ENCODE peak calls at places on chromosomes 12 and 14, in eight cellular contexts. One of them, this sample, is unnamed. For H3K4me1, the result is how much of the 10 kb centered on the place peaks cover.

GRCh38 chr12:62671321-62671720 is 204.7 kb downstream of the MON2 start:
- DNase-seq in Peyer's patch: no peak
- DNase-seq in upper lobe of right lung: no peak
- DNase-seq in HepG2: no peak
- DNase-seq in fibroblast of lung: no peak
- DNase-seq in hepatocyte: no peak
- DNase-seq in pancreas: no peak
- DNase-seq in heart left ventricle: no peak
- DNase-seq in this sample: no peak

GRCh38 chr14:101315802-101316296 is 245.4 kb upstream of the DIO3 start:
- DNase-seq in Peyer's patch: no peak
- DNase-seq in upper lobe of right lung: no peak
- DNase-seq in HepG2: no peak
- DNase-seq in fibroblast of lung: no peak
- DNase-seq in hepatocyte: peak
- DNase-seq in pancreas: no peak
- DNase-seq in heart left ventricle: no peak
- DNase-seq in this sample: no peak

GRCh38 chr12:57766464-57767311 is at the start of gene CYP27B1:
- DNase-seq in Peyer's patch: peak
- DNase-seq in upper lobe of right lung: peak
- DNase-seq in HepG2: no peak
- DNase-seq in fibroblast of lung: peak
- DNase-seq in hepatocyte: no peak
- DNase-seq in pancreas: no peak
- DNase-seq in heart left ventricle: no peak
- DNase-seq in this sample: peak

GRCh38 chr12:54164402-54165145 is 24.2 kb downstream of the SMUG1 start:
- DNase-seq in Peyer's patch: no peak
- DNase-seq in upper lobe of right lung: no peak
- DNase-seq in HepG2: no peak
- DNase-seq in fibroblast of lung: no peak
- DNase-seq in hepatocyte: no peak
- DNase-seq in pancreas: no peak
- DNase-seq in heart left ventricle: no peak
- DNase-seq in this sample: no peak

GRCh38 chr14:75714993-75715392 is 53.9 kb downstream of the TTLL5 start:
- DNase-seq in Peyer's patch: no peak
- DNase-seq in upper lobe of right lung: no peak
- DNase-seq in HepG2: no peak
- DNase-seq in fibroblast of lung: peak
- DNase-seq in hepatocyte: no peak
- DNase-seq in pancreas: no peak
- DNase-seq in heart left ventricle: no peak
- DNase-seq in this sample: no peak

GRCh38 chr14:76337619-76338545 is 38.1 kb upstream of the ESRRB start:
- DNase-seq in Peyer's patch: no peak
- DNase-seq in upper lobe of right lung: no peak
- DNase-seq in HepG2: no peak
- DNase-seq in fibroblast of lung: no peak
- DNase-seq in hepatocyte: no peak
- DNase-seq in pancreas: no peak
- DNase-seq in heart left ventricle: no peak
- DNase-seq in this sample: peak

GRCh38 chr12:5967645-5968415 is 22.8 kb upstream of the ANO2 start:
- DNase-seq in Peyer's patch: no peak
- DNase-seq in upper lobe of right lung: no peak
- DNase-seq in HepG2: no peak
- DNase-seq in fibroblast of lung: no peak
- DNase-seq in hepatocyte: no peak
- DNase-seq in pancreas: no peak
- DNase-seq in heart left ventricle: no peak
- DNase-seq in this sample: no peak

GRCh38 chr14:91835920-91836843 is 31.2 kb downstream of the TC2N start:
- DNase-seq in Peyer's patch: peak
- DNase-seq in upper lobe of right lung: peak
- DNase-seq in HepG2: no peak
- DNase-seq in fibroblast of lung: no peak
- DNase-seq in hepatocyte: peak
- DNase-seq in pancreas: peak
- DNase-seq in heart left ventricle: peak
- DNase-seq in this sample: peak

GRCh38 chr14:33457021-33457420 is 493.9 kb downstream of the EGLN3 start:
- DNase-seq in Peyer's patch: no peak
- DNase-seq in upper lobe of right lung: no peak
- DNase-seq in HepG2: no peak
- DNase-seq in fibroblast of lung: peak
- DNase-seq in hepatocyte: no peak
- DNase-seq in pancreas: no peak
- DNase-seq in heart left ventricle: no peak
- DNase-seq in this sample: no peak

GRCh38 chr12:12660201-12660600 is 35.8 kb downstream of the GPR19 start:
- DNase-seq in Peyer's patch: no peak
- DNase-seq in upper lobe of right lung: no peak
- DNase-seq in HepG2: no peak
- DNase-seq in fibroblast of lung: no peak
- DNase-seq in hepatocyte: no peak
- DNase-seq in pancreas: no peak
- DNase-seq in heart left ventricle: no peak
- DNase-seq in this sample: no peak

GRCh38 chr14:23725980-23726746 is 90.0 kb downstream of the DHRS2 start:
- DNase-seq in Peyer's patch: no peak
- DNase-seq in upper lobe of right lung: no peak
- DNase-seq in HepG2: no peak
- DNase-seq in fibroblast of lung: no peak
- DNase-seq in hepatocyte: no peak
- DNase-seq in pancreas: no peak
- DNase-seq in heart left ventricle: no peak
- DNase-seq in this sample: no peak

GRCh38 chr14:23725528-23725927 is 89.4 kb downstream of the DHRS2 start:
- DNase-seq in Peyer's patch: no peak
- DNase-seq in upper lobe of right lung: no peak
- DNase-seq in HepG2: no peak
- DNase-seq in fibroblast of lung: no peak
- DNase-seq in hepatocyte: no peak
- DNase-seq in pancreas: no peak
- DNase-seq in heart left ventricle: no peak
- DNase-seq in this sample: no peak

GRCh38 chr14:23727566-23728335 is 91.6 kb downstream of the DHRS2 start:
- DNase-seq in Peyer's patch: no peak
- DNase-seq in upper lobe of right lung: no peak
- DNase-seq in HepG2: peak
- DNase-seq in fibroblast of lung: peak
- DNase-seq in hepatocyte: peak
- DNase-seq in pancreas: no peak
- DNase-seq in heart left ventricle: no peak
- DNase-seq in this sample: peak

GRCh38 chr14:23722675-23723074 is 86.5 kb downstream of the DHRS2 start:
- DNase-seq in Peyer's patch: no peak
- DNase-seq in upper lobe of right lung: no peak
- DNase-seq in HepG2: no peak
- DNase-seq in fibroblast of lung: no peak
- DNase-seq in hepatocyte: no peak
- DNase-seq in pancreas: no peak
- DNase-seq in heart left ventricle: no peak
- DNase-seq in this sample: no peak

GRCh38 chr14:23723911-23724310 is 87.7 kb downstream of the DHRS2 start:
- DNase-seq in Peyer's patch: no peak
- DNase-seq in upper lobe of right lung: no peak
- DNase-seq in HepG2: no peak
- DNase-seq in fibroblast of lung: no peak
- DNase-seq in hepatocyte: no peak
- DNase-seq in pancreas: no peak
- DNase-seq in heart left ventricle: no peak
- DNase-seq in this sample: no peak
- H3K4me1 ChIP-seq in Peyer's patch: under half
- H3K4me1 ChIP-seq in upper lobe of right lung: under half
- H3K4me1 ChIP-seq in HepG2: under half
- H3K4me1 ChIP-seq in fibroblast of lung: under half
- H3K4me1 ChIP-seq in hepatocyte: under half
- H3K4me1 ChIP-seq in pancreas: under half
- H3K4me1 ChIP-seq in heart left ventricle: under half
- H3K4me1 ChIP-seq in this sample: under half

GRCh38 chr12:78767264-78767981 is 97.2 kb upstream of the SYT1 start:
- DNase-seq in Peyer's patch: no peak
- DNase-seq in upper lobe of right lung: no peak
- DNase-seq in HepG2: no peak
- DNase-seq in fibroblast of lung: no peak
- DNase-seq in hepatocyte: peak
- DNase-seq in pancreas: no peak
- DNase-seq in heart left ventricle: no peak
- DNase-seq in this sample: no peak
- H3K4me1 ChIP-seq in Peyer's patch: under half
- H3K4me1 ChIP-seq in upper lobe of right lung: under half
- H3K4me1 ChIP-seq in HepG2: under half
- H3K4me1 ChIP-seq in fibroblast of lung: under half
- H3K4me1 ChIP-seq in hepatocyte: under half
- H3K4me1 ChIP-seq in pancreas: under half
- H3K4me1 ChIP-seq in heart left ventricle: under half
- H3K4me1 ChIP-seq in this sample: under half

GRCh38 chr12:119204137-119204536 is 25.4 kb downstream of the HSPB8 start:
- DNase-seq in Peyer's patch: no peak
- DNase-seq in upper lobe of right lung: no peak
- DNase-seq in HepG2: no peak
- DNase-seq in fibroblast of lung: no peak
- DNase-seq in hepatocyte: no peak
- DNase-seq in pancreas: no peak
- DNase-seq in heart left ventricle: no peak
- DNase-seq in this sample: no peak

GRCh38 chr12:119206348-119207075 is 27.8 kb downstream of the HSPB8 start:
- DNase-seq in Peyer's patch: no peak
- DNase-seq in upper lobe of right lung: no peak
- DNase-seq in HepG2: no peak
- DNase-seq in fibroblast of lung: no peak
- DNase-seq in hepatocyte: no peak
- DNase-seq in pancreas: no peak
- DNase-seq in heart left ventricle: no peak
- DNase-seq in this sample: no peak

GRCh38 chr12:119207161-119207560 is 28.4 kb downstream of the HSPB8 start:
- DNase-seq in Peyer's patch: no peak
- DNase-seq in upper lobe of right lung: no peak
- DNase-seq in HepG2: no peak
- DNase-seq in fibroblast of lung: no peak
- DNase-seq in hepatocyte: no peak
- DNase-seq in pancreas: no peak
- DNase-seq in heart left ventricle: no peak
- DNase-seq in this sample: no peak

GRCh38 chr12:119202544-119202943 is 23.8 kb downstream of the HSPB8 start:
- DNase-seq in Peyer's patch: no peak
- DNase-seq in upper lobe of right lung: no peak
- DNase-seq in HepG2: no peak
- DNase-seq in fibroblast of lung: no peak
- DNase-seq in hepatocyte: no peak
- DNase-seq in pancreas: no peak
- DNase-seq in heart left ventricle: no peak
- DNase-seq in this sample: no peak

DNA sequence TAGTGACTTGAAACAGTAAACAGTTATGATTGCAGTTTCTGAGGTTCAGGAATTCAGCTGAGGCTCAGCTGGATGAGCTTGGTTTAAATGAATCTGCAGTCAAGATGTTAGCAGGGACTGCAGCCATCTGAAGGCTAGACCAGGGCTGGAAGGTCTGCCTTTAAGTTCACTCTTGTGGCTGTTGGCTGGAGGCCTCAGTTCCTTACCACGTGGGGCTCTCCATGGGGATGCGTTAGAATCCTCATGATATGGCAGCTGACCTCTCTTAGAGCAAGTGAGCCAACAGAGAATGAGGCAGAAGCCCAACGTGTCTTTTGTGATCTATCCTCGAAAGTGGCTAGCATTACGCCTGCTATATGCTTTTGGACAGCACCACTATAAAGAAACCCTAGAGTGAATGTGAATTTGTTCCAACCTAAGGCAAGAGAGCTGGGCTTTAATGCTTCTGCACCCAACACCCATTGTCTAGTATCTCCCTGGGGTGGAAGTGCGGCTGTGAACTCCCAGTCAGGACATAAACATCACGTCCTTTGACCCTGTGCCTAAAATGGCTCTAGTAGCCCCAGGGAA is 26.1 kb downstream of the HSPB8 start:
- DNase-seq in Peyer's patch: no peak
- DNase-seq in upper lobe of right lung: no peak
- DNase-seq in HepG2: no peak
- DNase-seq in fibroblast of lung: no peak
- DNase-seq in hepatocyte: no peak
- DNase-seq in pancreas: no peak
- DNase-seq in heart left ventricle: no peak
- DNase-seq in this sample: no peak
- H3K4me1 ChIP-seq in Peyer's patch: under half
- H3K4me1 ChIP-seq in upper lobe of right lung: under half
- H3K4me1 ChIP-seq in HepG2: under half
- H3K4me1 ChIP-seq in fibroblast of lung: under half
- H3K4me1 ChIP-seq in hepatocyte: under half
- H3K4me1 ChIP-seq in pancreas: under half
- H3K4me1 ChIP-seq in heart left ventricle: under half
- H3K4me1 ChIP-seq in this sample: under half

DNA sequence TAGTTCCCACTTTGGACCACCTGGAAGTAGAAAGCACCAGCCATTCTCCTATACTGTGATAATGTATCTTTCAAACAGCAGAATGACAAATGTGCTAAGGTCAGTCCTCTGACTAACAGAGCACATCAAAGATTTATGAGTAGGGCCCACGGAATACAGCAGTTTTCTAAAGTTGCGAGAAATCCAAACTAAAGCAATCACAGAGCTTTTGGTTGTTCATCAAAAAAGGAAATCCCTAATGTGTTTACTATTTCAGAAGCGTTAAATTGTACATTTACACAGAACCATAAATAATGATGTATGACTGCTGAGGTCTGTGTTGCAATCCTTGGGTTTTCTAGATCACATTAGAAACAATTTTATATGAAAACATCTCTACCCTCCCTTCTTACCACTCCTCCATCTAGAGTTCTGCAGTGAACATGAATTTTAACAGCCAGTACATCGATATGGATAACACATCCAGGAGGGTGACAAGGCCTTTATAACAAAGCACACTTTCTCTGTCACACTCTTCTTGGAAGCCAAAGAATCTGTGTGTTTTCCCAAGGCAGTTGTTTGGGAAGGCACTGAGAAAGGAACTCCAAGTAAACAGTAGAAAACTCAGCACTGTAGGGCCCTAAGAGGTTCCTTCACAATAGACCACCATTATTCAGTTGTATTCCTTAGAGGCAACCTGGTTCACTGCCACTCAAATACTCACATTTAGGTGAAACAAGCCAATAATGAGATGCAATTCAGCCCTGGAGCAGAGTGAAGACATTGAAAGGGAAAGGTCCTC is 7.3 kb downstream of the KITLG start:
- DNase-seq in Peyer's patch: no peak
- DNase-seq in upper lobe of right lung: no peak
- DNase-seq in HepG2: no peak
- DNase-seq in fibroblast of lung: no peak
- DNase-seq in hepatocyte: no peak
- DNase-seq in pancreas: no peak
- DNase-seq in heart left ventricle: no peak
- DNase-seq in this sample: no peak
- H3K4me1 ChIP-seq in Peyer's patch: under half
- H3K4me1 ChIP-seq in upper lobe of right lung: under half
- H3K4me1 ChIP-seq in HepG2: under half
- H3K4me1 ChIP-seq in fibroblast of lung: under half
- H3K4me1 ChIP-seq in hepatocyte: under half
- H3K4me1 ChIP-seq in pancreas: under half
- H3K4me1 ChIP-seq in heart left ventricle: under half
- H3K4me1 ChIP-seq in this sample: under half

GRCh38 chr12:109154485-109155438 is 38.4 kb downstream of the ACACB start:
- DNase-seq in Peyer's patch: peak
- DNase-seq in upper lobe of right lung: peak
- DNase-seq in HepG2: peak
- DNase-seq in fibroblast of lung: peak
- DNase-seq in hepatocyte: peak
- DNase-seq in pancreas: peak
- DNase-seq in heart left ventricle: peak
- DNase-seq in this sample: peak
- H3K4me1 ChIP-seq in Peyer's patch: under half
- H3K4me1 ChIP-seq in upper lobe of right lung: under half
- H3K4me1 ChIP-seq in HepG2: under half
- H3K4me1 ChIP-seq in fibroblast of lung: under half
- H3K4me1 ChIP-seq in hepatocyte: under half
- H3K4me1 ChIP-seq in pancreas: under half
- H3K4me1 ChIP-seq in heart left ventricle: under half
- H3K4me1 ChIP-seq in this sample: under half

This sample was measured in cardiac muscle cell.